ENCODE peak calls at places on chromosome 20, in nine cellular contexts. G is tibial nerve, N is mammary epithelial cell, J is OCI-LY7, S is Peyer's patch, R is prostate gland, Q is PC-3, C is stomach, O is colonic mucosa. P is an unnamed sample. For H3K4me1, the result is how much of the 10 kb centered on the place peaks cover.

GRCh38 chr20:20017852-20018245 is 687 bp downstream of the NAA20 start:
- DNase-seq in N (peak), Q (peak), J (peak), S (no peak), C (no peak), R (no peak), O (no peak), G (no peak), P (no peak)

GRCh38 chr20:22944936-22945335 is 90.2 kb upstream of the SSTR4 start:
- DNase-seq in N (no peak), O (no peak), J (no peak), R (no peak), G (no peak), S (no peak), C (no peak), Q (no peak), P (no peak)

GRCh38 chr20:50270569-50270968 is 79.9 kb downstream of the CEBPB start:
- DNase-seq in G (no peak), C (no peak), J (no peak), Q (no peak), N (no peak), R (no peak), S (no peak), O (no peak), P (peak)

GRCh38 chr20:16158976-16159286 is 414.3 kb downstream of the KIF16B start:
- DNase-seq in Q (no peak), J (peak), R (no peak), S (no peak), N (no peak), O (no peak), C (no peak), G (no peak), P (no peak)

GRCh38 chr20:19783966-19784401 is 25.9 kb downstream of the RIN2 start:
- DNase-seq in C (peak), S (no peak), R (peak), Q (peak), G (no peak), N (peak), J (no peak), O (no peak), P (no peak)

GRCh38 chr20:46890682-46891081 is 4.0 kb upstream of the EYA2 start:
- DNase-seq in C (no peak), Q (no peak), R (no peak), O (no peak), J (no peak), N (no peak), G (no peak), S (no peak), P (no peak)

GRCh38 chr20:1336699-1337387 is 7.9 kb upstream of the SDCBP2 start:
- DNase-seq in N (no peak), O (peak), G (no peak), S (peak), J (no peak), C (peak), Q (no peak), R (peak), P (peak)

GRCh38 chr20:19654906-19655305 is 103.2 kb upstream of the RIN2 start:
- DNase-seq in C (no peak), G (no peak), Q (no peak), S (no peak), J (no peak), O (no peak), N (no peak), R (no peak), P (no peak)

GRCh38 chr20:14707865-14708574 is 370.6 kb upstream of the FLRT3 start:
- DNase-seq in G (no peak), N (no peak), C (no peak), Q (no peak), S (no peak), R (no peak), O (no peak), J (no peak), P (no peak)

GRCh38 chr20:45235995-45236394 is 14.8 kb downstream of the SEMG2 start:
- DNase-seq in Q (peak), J (no peak), R (no peak), G (no peak), O (no peak), C (no peak), S (no peak), N (no peak), P (peak)

GRCh38 chr20:63894358-63895201 is at the start of gene DNAJC5:
- DNase-seq in O (peak), N (peak), C (peak), R (peak), Q (peak), S (peak), J (peak), G (peak), P (peak)

GRCh38 chr20:36118372-36118771 is 36.2 kb upstream of the EPB41L1 start:
- DNase-seq in O (no peak), Q (no peak), N (no peak), G (no peak), S (no peak), C (no peak), J (no peak), R (no peak), P (no peak)

GRCh38 chr20:54004397-54004940 is 65.9 kb downstream of the BCAS1 start:
- DNase-seq in S (no peak), G (no peak), R (no peak), Q (no peak), O (no peak), N (peak), C (no peak), J (no peak), P (no peak)

GRCh38 chr20:45100563-45101245 is at the start of gene KCNS1:
- DNase-seq in Q (no peak), G (no peak), C (no peak), N (no peak), J (no peak), O (no peak), R (no peak), S (no peak), P (no peak)

GRCh38 chr20:39660251-39660650 is 698.1 kb downstream of the DHX35 start:
- DNase-seq in N (peak), R (no peak), G (no peak), S (no peak), O (no peak), J (no peak), Q (no peak), C (no peak), P (no peak)

GRCh38 chr20:17655865-17656489 is 26.1 kb downstream of the RRBP1 start:
- DNase-seq in O (no peak), C (no peak), J (no peak), R (no peak), N (peak), G (no peak), S (no peak), Q (peak), P (no peak)

GRCh38 chr20:58719971-58720371 is 27.4 kb downstream of the NPEPL1 start:
- DNase-seq in G (no peak), N (no peak), O (peak), C (peak), R (peak), J (no peak), S (no peak), Q (peak), P (peak)

GRCh38 chr20:2364014-2364413 is 16.7 kb upstream of the TGM6 start:
- DNase-seq in O (no peak), J (no peak), G (no peak), R (no peak), S (no peak), Q (peak), N (peak), C (no peak), P (no peak)

GRCh38 chr20:14477125-14477524 is 139.7 kb upstream of the FLRT3 start:
- DNase-seq in O (no peak), N (peak), S (no peak), G (no peak), Q (no peak), R (no peak), J (no peak), C (no peak), P (no peak)

GRCh38 chr20:9945406-9945805 is 89.4 kb upstream of the ANKEF1 start:
- DNase-seq in O (no peak), G (no peak), N (peak), Q (peak), S (no peak), C (no peak), R (no peak), J (no peak), P (no peak)

GRCh38 chr20:53608456-53609413 is 15.1 kb upstream of the ZNF217 start:
- DNase-seq in N (no peak), C (peak), O (peak), S (peak), Q (no peak), R (peak), J (no peak), G (no peak), P (no peak)

GRCh38 chr20:53725575-53725970 is 131.9 kb upstream of the ZNF217 start:
- DNase-seq in J (no peak), Q (no peak), G (no peak), O (no peak), R (no peak), C (no peak), S (no peak), N (no peak), P (no peak)

GRCh38 chr20:34995192-34995591 is 39.5 kb downstream of the MYH7B start:
- DNase-seq in O (no peak), C (no peak), J (no peak), S (no peak), G (no peak), R (no peak), N (no peak), Q (no peak), P (no peak)

GRCh38 chr20:18324596-18325089 is 36.3 kb downstream of the ZNF133 start:
- DNase-seq in G (no peak), C (no peak), O (no peak), N (no peak), S (no peak), R (no peak), J (no peak), Q (no peak), P (no peak)

GRCh38 chr20:16222859-16223411 is 350.3 kb downstream of the KIF16B start:
- DNase-seq in R (no peak), N (peak), O (no peak), Q (peak), J (no peak), G (no peak), S (no peak), C (no peak), P (no peak)

GRCh38 chr20:8043687-8044278 is 24.2 kb upstream of the TMX4 start:
- DNase-seq in C (no peak), O (peak), Q (peak), S (peak), J (peak), N (peak), R (peak), G (no peak), P (no peak)

GRCh38 chr20:53270792-53271375 is 298.7 kb downstream of the TSHZ2 start:
- DNase-seq in C (no peak), O (no peak), G (no peak), R (no peak), J (no peak), S (no peak), Q (no peak), N (no peak), P (no peak)

GRCh38 chr20:53736757-53737403 is 143.2 kb upstream of the ZNF217 start:
- DNase-seq in J (peak), Q (peak), R (no peak), S (no peak), O (no peak), N (peak), C (no peak), G (no peak), P (no peak)

GRCh38 chr20:15511551-15511950 is 1061.7 kb downstream of the KIF16B start:
- DNase-seq in Q (no peak), S (no peak), N (no peak), G (no peak), C (no peak), R (no peak), O (no peak), J (no peak), P (no peak)

GRCh38 chr20:4136967-4137334 is 121.6 kb upstream of the RNF24 start:
- DNase-seq in R (no peak), C (no peak), S (no peak), J (no peak), Q (no peak), O (no peak), N (no peak), G (no peak), P (no peak)

GRCh38 chr20:24165336-24166126 is 177.0 kb upstream of the GGTLC1 start:
- DNase-seq in J (no peak), N (no peak), O (no peak), R (peak), Q (no peak), G (no peak), C (no peak), S (no peak), P (no peak)

GRCh38 chr20:37397954-37398749 is 52.2 kb downstream of the SRC start:
- DNase-seq in Q (no peak), S (no peak), O (no peak), J (no peak), C (no peak), N (no peak), R (no peak), G (no peak), P (no peak)

GRCh38 chr20:37395921-37396519 is 50.1 kb downstream of the SRC start:
- DNase-seq in J (no peak), O (no peak), N (no peak), S (no peak), R (no peak), C (no peak), G (no peak), Q (no peak), P (no peak)

GRCh38 chr20:37397076-37397953 is 51.4 kb downstream of the SRC start:
- DNase-seq in C (no peak), R (no peak), J (no peak), S (no peak), N (peak), O (no peak), Q (peak), G (no peak), P (no peak)

GRCh38 chr20:37395411-37395800 is 49.5 kb downstream of the SRC start:
- DNase-seq in O (no peak), C (no peak), R (no peak), N (no peak), J (no peak), S (no peak), Q (no peak), G (no peak), P (no peak)

DNA sequence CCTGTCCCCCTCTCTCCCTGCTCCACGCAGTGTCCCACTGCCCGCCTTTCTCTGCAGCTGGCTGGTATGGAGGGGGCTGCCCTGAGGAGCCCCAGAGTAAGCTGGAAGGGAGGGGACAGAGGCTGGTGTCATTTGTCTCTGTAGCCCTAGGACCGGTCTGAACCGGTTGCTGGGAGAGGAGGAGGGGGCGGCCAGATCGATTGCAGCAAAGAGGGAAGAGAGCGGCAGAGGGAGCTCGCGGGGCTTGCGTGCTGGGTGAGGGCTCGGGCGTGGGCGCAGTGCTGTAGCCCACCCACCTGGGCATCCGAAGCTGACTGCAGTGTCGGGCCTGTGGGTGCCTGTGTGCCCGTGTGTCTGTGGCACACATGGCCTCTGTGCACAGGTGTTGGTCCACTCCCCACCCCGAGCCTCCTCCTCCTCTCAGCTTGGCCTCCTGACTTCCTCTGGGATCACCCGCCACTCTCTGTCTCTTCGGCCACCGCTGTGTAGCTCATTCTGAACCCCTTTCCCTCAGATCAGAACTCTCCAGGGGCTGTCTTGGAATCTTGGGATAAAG is 50.7 kb downstream of the SRC start:
- DNase-seq in J (no peak), S (no peak), G (no peak), C (no peak), N (no peak), O (no peak), R (no peak), Q (no peak), P (no peak)
- TF ChIP-seq CTCF in J (no peak), S (no peak), G (no peak), C (no peak), N (no peak), O (no peak), R (no peak), Q (no peak), P (no peak)

DNA sequence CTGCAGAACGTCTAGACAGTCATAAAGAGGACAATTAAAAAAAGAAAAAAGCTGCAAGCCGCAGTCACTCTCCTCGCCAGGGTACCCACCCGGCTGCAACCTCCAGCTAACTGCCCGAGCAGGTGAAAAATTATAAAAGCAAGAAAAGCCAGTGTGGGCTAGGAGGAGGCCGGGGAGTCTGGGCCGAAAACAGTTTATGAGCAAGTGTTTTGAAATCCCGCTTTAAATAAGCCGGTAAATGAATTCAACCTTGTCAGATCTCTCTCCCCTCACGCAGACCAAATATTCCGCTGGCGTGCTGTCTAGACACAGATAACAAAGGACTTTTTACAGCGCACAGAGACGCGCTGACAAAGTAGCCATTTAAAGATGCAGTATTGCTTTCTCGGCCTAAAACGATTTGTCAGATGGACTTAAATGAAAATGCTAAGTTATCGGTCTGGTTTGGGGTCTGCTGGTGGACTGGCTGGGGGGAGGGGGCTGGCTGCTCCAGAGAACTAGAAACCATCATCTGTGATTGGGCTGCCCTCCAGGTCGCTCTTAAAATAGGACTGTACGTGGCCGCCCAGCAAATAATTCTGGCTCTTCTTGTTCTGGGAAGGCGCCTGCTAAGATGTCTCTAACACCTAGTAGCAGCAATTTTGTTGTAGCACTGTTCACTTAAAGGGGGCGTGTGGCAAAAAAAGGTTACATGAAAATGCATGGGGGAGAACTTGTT is 24.5 kb downstream of the PMEPA1 start:
- DNase-seq in Q (no peak), C (no peak), R (peak), J (peak), O (no peak), G (no peak), N (no peak), S (no peak), P (no peak)
- H3K4me1 ChIP-seq in Q (under half), C (under half), R (half or more), J (half or more), O (under half), G (under half), N (under half), S (under half), P (under half)

DNA sequence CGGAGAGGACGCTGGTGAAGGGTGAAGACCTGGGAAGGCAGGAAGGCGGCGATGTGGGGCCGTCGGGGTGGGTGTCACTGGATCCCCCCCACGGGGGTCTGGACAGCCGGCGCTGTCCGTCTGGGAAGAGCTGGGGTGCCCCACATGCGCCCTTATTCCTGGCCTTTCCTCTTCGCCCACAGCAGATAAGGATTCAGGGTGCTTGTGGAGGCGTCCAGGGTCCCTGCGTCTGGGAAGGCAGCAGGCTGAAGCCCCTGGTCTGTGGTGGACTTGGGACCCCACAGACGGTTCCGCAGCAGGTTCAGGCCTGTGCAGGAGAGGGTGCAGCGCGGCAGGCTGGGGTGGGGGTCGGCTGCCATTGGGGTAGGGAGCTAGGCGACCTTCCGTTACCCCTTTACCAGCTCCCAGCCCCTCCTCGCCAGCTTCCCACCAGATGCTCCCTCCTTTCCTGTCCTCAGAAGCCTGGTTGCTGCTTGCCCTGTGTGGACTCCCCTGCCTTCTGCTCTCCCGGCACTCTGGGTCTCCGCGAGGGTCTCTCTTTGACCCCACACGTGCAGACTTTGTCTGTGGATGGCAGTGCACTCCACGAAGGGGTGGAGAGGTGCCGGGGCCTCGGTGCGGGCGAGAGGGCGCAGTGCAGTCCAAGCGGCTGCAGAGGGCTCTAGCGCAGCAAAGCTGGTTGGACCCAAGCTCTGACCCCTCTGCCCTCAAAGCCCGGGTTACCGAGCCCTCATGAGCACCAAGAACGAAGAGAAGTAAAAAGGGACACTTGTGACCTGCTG is 2.1 kb upstream of the GATA5 start:
- DNase-seq in Q (no peak), C (no peak), J (peak), G (no peak), N (no peak), S (no peak), O (no peak), R (no peak), P (no peak)
- H3K27ac ChIP-seq in Q (no peak), C (no peak), J (no peak), G (no peak), N (no peak), S (no peak), O (no peak), R (no peak), P (no peak)

DNA sequence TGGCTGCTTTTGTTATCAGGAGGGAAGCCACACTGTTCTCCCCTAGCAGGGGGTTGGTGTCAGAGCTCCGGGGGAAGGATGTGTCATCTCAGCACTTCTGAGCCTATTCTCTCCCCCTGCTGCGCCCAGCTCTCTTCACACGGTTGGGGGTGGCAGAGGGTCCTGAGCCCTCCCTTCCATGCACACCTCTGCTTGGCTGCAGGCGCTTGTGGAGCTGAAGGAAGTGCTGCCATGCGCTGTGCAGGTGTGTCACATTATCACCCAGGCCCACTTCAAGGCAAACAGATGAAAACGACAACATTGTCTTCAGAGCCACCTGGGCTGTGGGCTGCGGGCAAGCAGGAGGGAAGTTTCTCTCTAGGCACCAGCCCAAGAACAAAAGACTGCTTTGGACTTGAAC is 263.4 kb downstream of the BMP7 start:
- DNase-seq in R (no peak), S (no peak), C (no peak), N (no peak), G (no peak), O (no peak), J (peak), Q (no peak), P (no peak)
- TF ChIP-seq CTCF in R (no peak), S (no peak), C (no peak), N (no peak), G (no peak), O (no peak), J (no peak), Q (no peak), P (no peak)

DNA sequence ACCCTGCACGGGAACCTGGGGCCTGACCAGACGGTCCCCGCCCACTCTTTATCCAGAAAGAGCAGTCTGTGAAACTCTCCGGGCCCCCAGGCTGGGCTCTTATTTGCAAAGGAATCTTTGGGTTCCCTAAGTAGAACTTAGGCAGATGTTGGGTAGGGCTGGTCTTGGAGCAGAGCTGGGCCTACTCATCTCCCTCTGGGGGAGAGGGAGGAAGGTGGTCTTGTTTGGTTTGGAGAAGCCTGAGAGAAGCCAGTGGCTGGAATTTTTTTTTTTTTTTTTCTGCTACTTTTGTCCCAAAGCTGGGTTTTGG is 829 bp downstream of the PLCG1 start:
- DNase-seq in N (no peak), S (no peak), C (no peak), O (no peak), J (no peak), G (no peak), Q (no peak), R (no peak), P (no peak)
- H3K4me1 ChIP-seq in N (half or more), S (under half), C (under half), O (under half), J (half or more), G (under half), Q (under half), R (under half), P (under half)

GRCh38 chr20:47964174-47964573 is 178.9 kb upstream of the SULF2 start:
- DNase-seq in Q (no peak), C (no peak), G (no peak), O (no peak), J (no peak), N (no peak), R (no peak), S (no peak), P (no peak)
- H3K27ac ChIP-seq in Q (no peak), C (no peak), G (no peak), O (no peak), J (no peak), N (no peak), R (no peak), S (no peak), P (no peak)